ENCODE peak calls at places on chromosomes 11 and 22, in six cellular contexts. L, S, W, E, K and H are unnamed samples.

GRCh38 chr22:36409911-36410756 is 22.4 kb upstream of the MYH9 start:
- DNase-seq in K (peak; percentile 99), L (peak; percentile 75), S (no peak), E (peak; percentile 86), W (peak; percentile 65), H (peak; percentile 49)

GRCh38 chr22:49712195-49712791 is 115.4 kb downstream of the BRD1 start:
- DNase-seq in E (no peak), L (no peak), K (no peak), S (no peak), W (no peak), H (no peak)

GRCh38 chr22:43923191-43923590 is 414 bp upstream of the PNPLA3 start:
- DNase-seq in L (no peak), E (no peak), K (peak; percentile 3), S (no peak), W (no peak), H (no peak)

GRCh38 chr11:57288771-57289579 is 35.8 kb downstream of the TNKS1BP1 start:
- DNase-seq in L (no peak), S (no peak), W (no peak), E (no peak), K (no peak), H (no peak)

GRCh38 chr11:73177380-73178091 is 35.4 kb upstream of the FCHSD2 start:
- DNase-seq in K (peak; percentile 67), W (peak; percentile 39), S (no peak), L (peak; percentile 61), E (peak; percentile 60), H (no peak)

GRCh38 chr22:36022162-36022561 is 6.5 kb downstream of the RBFOX2 start:
- DNase-seq in L (no peak), W (no peak), S (no peak), E (no peak), K (no peak), H (no peak)

GRCh38 chr11:17388609-17389204 is at the start of gene KCNJ11:
- DNase-seq in W (peak; percentile 46), E (no peak), S (no peak), L (no peak), K (peak; percentile 39), H (no peak)

GRCh38 chr11:82978422-82979099 is 77.0 kb downstream of the DDIAS start:
- DNase-seq in S (no peak), L (no peak), K (no peak), E (no peak), W (no peak), H (no peak)

GRCh38 chr11:111851636-111852035 is 19.7 kb downstream of the ALG9 start:
- DNase-seq in W (no peak), L (no peak), K (no peak), E (no peak), S (no peak), H (no peak)

GRCh38 chr22:35465109-35465701 is 65.3 kb downstream of the MCM5 start:
- DNase-seq in W (peak; percentile 74), K (peak; percentile 21), L (peak; percentile 68), S (no peak), E (no peak), H (no peak)

GRCh38 chr11:88086297-88086696 is 88.9 kb downstream of the RAB38 start:
- DNase-seq in K (no peak), S (no peak), W (no peak), L (no peak), E (no peak), H (no peak)

GRCh38 chr11:8323161-8323935 is 59.7 kb upstream of the LMO1 start:
- DNase-seq in L (no peak), E (no peak), W (no peak), S (no peak), K (no peak), H (no peak)

GRCh38 chr11:22734628-22735345 is 68.4 kb downstream of the GAS2 start:
- DNase-seq in W (no peak), K (no peak), S (no peak), L (no peak), E (no peak), H (no peak)

GRCh38 chr11:102757823-102758549 is 22.4 kb downstream of the MMP10 start:
- DNase-seq in E (no peak), S (no peak), L (no peak), K (peak; percentile 5), W (no peak), H (no peak)

GRCh38 chr11:46127150-46127638 is 5.9 kb upstream of the PHF21A start:
- DNase-seq in W (no peak), K (peak; percentile 41), E (no peak), L (no peak), S (peak; percentile 46), H (peak; percentile 78)

GRCh38 chr11:72831521-72832300 is 17.5 kb downstream of the ATG16L2 start:
- DNase-seq in S (peak; percentile 87), W (peak; percentile 84), E (peak; percentile 85), L (peak; percentile 87), K (peak; percentile 87), H (peak; percentile 28)

GRCh38 chr11:64356498-64357411 is 2.2 kb upstream of the RPS6KA4 start:
- DNase-seq in W (no peak), L (no peak), K (peak; percentile 60), S (no peak), E (no peak), H (no peak)

GRCh38 chr11:69468236-69468635 is 13.2 kb upstream of the LINC01488 start:
- DNase-seq in E (no peak), S (no peak), L (peak; percentile 2), K (no peak), W (no peak), H (no peak)

GRCh38 chr22:50276143-50276542 is 6.0 kb upstream of the MAPK11 start:
- DNase-seq in E (no peak), L (peak; percentile 68), S (peak; percentile 22), K (peak; percentile 50), W (peak; percentile 61), H (peak; percentile 40)

GRCh38 chr11:110376711-110377324 is 52.9 kb upstream of the FDX1 start:
- DNase-seq in W (peak; percentile 60), K (peak; percentile 93), L (peak; percentile 50), S (peak; percentile 76), E (peak; percentile 74), H (no peak)

GRCh38 chr11:11022126-11022730 is 164.4 kb upstream of the ZBED5 start:
- DNase-seq in W (no peak), S (peak; percentile 43), K (peak; percentile 23), E (no peak), L (no peak), H (no peak)

GRCh38 chr11:122741613-122742012 is 86.1 kb downstream of the UBASH3B start:
- DNase-seq in E (no peak), W (peak; percentile 56), K (peak; percentile 75), L (peak; percentile 33), S (peak; percentile 46), H (no peak)

GRCh38 chr11:122743949-122744876 is 88.7 kb downstream of the UBASH3B start:
- DNase-seq in E (no peak), S (peak; percentile 29), K (peak; percentile 41), W (no peak), L (no peak), H (peak; percentile 76)

GRCh38 chr11:122745111-122745510 is 89.6 kb downstream of the UBASH3B start:
- DNase-seq in E (no peak), W (no peak), L (no peak), S (no peak), K (no peak), H (no peak)

GRCh38 chr11:122742350-122742749 is 86.8 kb downstream of the UBASH3B start:
- DNase-seq in E (no peak), W (no peak), S (no peak), K (peak; percentile 17), L (no peak), H (no peak)

GRCh38 chr11:122743093-122743741 is 87.7 kb downstream of the UBASH3B start:
- DNase-seq in E (no peak), L (no peak), S (no peak), W (no peak), K (no peak), H (no peak)
- H3K4me1 ChIP-seq in E (no peaks in the 10 kb centered on the region), L (peaks cover 28% of the 10 kb centered on the region), S (no peaks in the 10 kb centered on the region), W (no peaks in the 10 kb centered on the region), K (no peaks in the 10 kb centered on the region), H (peaks cover 63% of the 10 kb centered on the region)

GRCh38 chr22:22520020-22520656 is at the start of gene ZNF280A:
- DNase-seq in E (no peak), L (no peak), S (peak; percentile 42), K (no peak), W (no peak), H (no peak)
- H3K4me3 ChIP-seq in E (no peak within 1 kb of the TSS), L (no peak within 1 kb of the TSS), S (no peak within 1 kb of the TSS), K (no peak within 1 kb of the TSS), W (no peak within 1 kb of the TSS), H (peak within 1 kb of the TSS; percentile 38)

GRCh38 chr11:86629070-86629706 is 43.2 kb downstream of the ME3 start:
- DNase-seq in E (peak; percentile 41), W (no peak), K (peak; percentile 69), L (no peak), S (peak; percentile 54), H (no peak)
- H3K27ac ChIP-seq in E (peak overlapping the region; percentile 53), W (peak overlapping the region; percentile 70), K (peak overlapping the region; percentile 6), L (peak overlapping the region; percentile 74), S (no peak overlapping the region), H (no peak overlapping the region)

DNA sequence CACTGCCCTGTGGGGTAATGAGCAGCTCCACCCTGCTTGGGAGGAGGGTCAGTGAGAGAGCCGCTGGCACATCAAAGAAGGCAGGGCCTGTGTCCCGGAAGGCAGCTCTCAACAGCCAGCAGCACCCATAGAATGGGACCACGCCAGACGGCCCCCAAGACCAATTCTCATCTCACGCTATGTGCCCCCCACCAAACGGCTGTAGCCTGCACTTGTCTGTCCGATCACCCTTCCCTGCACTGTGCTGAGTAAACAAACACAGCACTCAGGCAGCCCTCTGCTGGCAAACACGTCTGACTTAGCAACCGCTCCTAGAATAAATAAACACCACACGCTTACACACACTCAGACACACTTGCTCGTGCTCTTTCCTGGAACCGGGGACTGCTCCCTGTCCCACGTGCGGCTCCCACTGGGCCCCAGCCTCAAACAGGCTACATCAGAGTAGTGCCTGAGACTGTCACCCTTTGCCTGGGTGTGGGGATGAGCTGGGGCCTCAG is 53.2 kb upstream of the CDON start:
- DNase-seq in K (peak; percentile 91), E (peak; percentile 62), S (peak; percentile 73), W (peak; percentile 61), L (peak; percentile 60), H (no peak)
- H3K4me1 ChIP-seq in K (peaks cover 41% of the 10 kb centered on the region), E (peaks cover 26% of the 10 kb centered on the region), S (peaks cover 30% of the 10 kb centered on the region), W (peaks cover 32% of the 10 kb centered on the region), L (peaks cover 63% of the 10 kb centered on the region), H (no peaks in the 10 kb centered on the region)

DNA sequence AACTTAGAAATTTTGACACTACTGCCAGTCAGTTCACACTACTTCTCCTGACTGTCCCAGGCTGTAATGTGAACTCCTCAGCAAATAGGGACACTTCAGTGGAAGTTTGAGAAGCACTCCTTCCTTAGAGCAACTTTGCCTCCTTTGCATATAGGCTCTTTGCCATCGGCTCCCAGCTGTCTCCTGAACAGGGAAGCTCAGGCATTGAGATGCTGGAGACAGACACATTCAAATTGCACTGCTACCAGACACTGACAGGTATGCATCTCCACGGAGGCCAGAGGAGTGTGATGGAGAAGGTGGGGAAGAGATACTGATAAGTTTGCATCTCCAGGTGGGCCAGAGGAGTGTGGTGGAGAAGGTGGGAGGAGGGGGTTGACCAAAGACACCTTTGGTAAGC is 1.4 kb downstream of the TRAPPC4 start:
- DNase-seq in W (no peak), L (no peak), E (no peak), K (no peak), S (no peak), H (no peak)
- H3K4me3 ChIP-seq in W (peak overlapping the region; percentile 88), L (peak overlapping the region; percentile 79), E (peak overlapping the region; percentile 71), K (no peak overlapping the region), S (peak overlapping the region; percentile 100), H (peak overlapping the region; percentile 15)